ENCODE peak calls at places on chromosomes 2 and 18, in four cellular contexts. X is stomach, Z is breast epithelium, G is H1. J is an unnamed sample. For H3K4me1, the result is how much of the 10 kb centered on the place peaks cover.

GRCh38 chr2:239548491-239548890 is 147.7 kb upstream of the HDAC4 start:
- DNase-seq in G (no peak), Z (no peak), X (no peak), J (no peak)

GRCh38 chr2:167827352-167828097 is 419.9 kb downstream of the STK39 start:
- DNase-seq in Z (no peak), G (no peak), X (no peak), J (no peak)

GRCh38 chr18:3119401-3120323 is 100.1 kb downstream of the MYOM1 start:
- DNase-seq in X (no peak), Z (no peak), G (no peak), J (no peak)

GRCh38 chr2:241636182-241636982 is 576 bp downstream of the THAP4 start:
- DNase-seq in Z (no peak), G (no peak), X (peak), J (no peak)

GRCh38 chr2:225137971-225138370 is 95.7 kb upstream of the DOCK10 start:
- DNase-seq in X (no peak), G (no peak), Z (no peak), J (no peak)

GRCh38 chr18:11260963-11261441 is 111.6 kb upstream of the PIEZO2 start:
- DNase-seq in Z (no peak), G (peak), X (no peak), J (no peak)

GRCh38 chr2:62340981-62341624 is 145.2 kb downstream of the B3GNT2 start:
- DNase-seq in Z (no peak), X (peak), G (no peak), J (no peak)

GRCh38 chr2:17981936-17982335 is 103.5 kb downstream of the KCNS3 start:
- DNase-seq in G (no peak), Z (no peak), X (no peak), J (no peak)

GRCh38 chr2:84395819-84396218 is 63.3 kb downstream of the SUCLG1 start:
- DNase-seq in X (no peak), G (no peak), Z (no peak), J (no peak)

GRCh38 chr2:64243081-64244048 is 99.1 kb upstream of the PELI1 start:
- DNase-seq in G (no peak), X (no peak), Z (no peak), J (no peak)

GRCh38 chr18:59954746-59955145 is 55.0 kb downstream of the PMAIP1 start:
- DNase-seq in X (no peak), G (no peak), Z (no peak), J (no peak)

GRCh38 chr2:9547272-9547991 is 8.2 kb downstream of the ADAM17 start:
- DNase-seq in G (no peak), Z (no peak), X (no peak), J (no peak)

GRCh38 chr2:170073288-170073687 is 104.7 kb upstream of the MYO3B start:
- DNase-seq in Z (no peak), G (no peak), X (peak), J (peak)

GRCh38 chr2:169916623-169917022 is 89.4 kb downstream of the UBR3 start:
- DNase-seq in Z (no peak), G (no peak), X (no peak), J (no peak)

GRCh38 chr2:222572761-222573174 is 83.1 kb downstream of the FARSB start:
- DNase-seq in X (no peak), Z (no peak), G (no peak), J (peak)

GRCh38 chr2:236168110-236169067 is at the start of gene GBX2:
- DNase-seq in X (no peak), G (no peak), Z (no peak), J (no peak)

GRCh38 chr2:179355881-179356280 is 91.2 kb upstream of the SESTD1 start:
- DNase-seq in X (no peak), G (no peak), Z (no peak), J (no peak)

GRCh38 chr2:44844651-44845270 is 96.7 kb upstream of the SIX3 start:
- DNase-seq in X (no peak), G (no peak), Z (no peak), J (no peak)

GRCh38 chr2:54988612-54989011 is 61.6 kb downstream of the RTN4 start:
- DNase-seq in X (no peak), G (no peak), Z (no peak), J (no peak)

GRCh38 chr2:88190808-88191721 is 20.9 kb downstream of the THNSL2 start:
- DNase-seq in Z (no peak), X (no peak), G (no peak), J (no peak)

GRCh38 chr18:29501952-29502351 is 1325.0 kb upstream of the CDH2 start:
- DNase-seq in Z (no peak), G (no peak), X (no peak), J (no peak)

GRCh38 chr2:131493199-131494018 is 1.2 kb upstream of the MZT2A start:
- DNase-seq in Z (no peak), X (no peak), G (no peak), J (no peak)

DNA sequence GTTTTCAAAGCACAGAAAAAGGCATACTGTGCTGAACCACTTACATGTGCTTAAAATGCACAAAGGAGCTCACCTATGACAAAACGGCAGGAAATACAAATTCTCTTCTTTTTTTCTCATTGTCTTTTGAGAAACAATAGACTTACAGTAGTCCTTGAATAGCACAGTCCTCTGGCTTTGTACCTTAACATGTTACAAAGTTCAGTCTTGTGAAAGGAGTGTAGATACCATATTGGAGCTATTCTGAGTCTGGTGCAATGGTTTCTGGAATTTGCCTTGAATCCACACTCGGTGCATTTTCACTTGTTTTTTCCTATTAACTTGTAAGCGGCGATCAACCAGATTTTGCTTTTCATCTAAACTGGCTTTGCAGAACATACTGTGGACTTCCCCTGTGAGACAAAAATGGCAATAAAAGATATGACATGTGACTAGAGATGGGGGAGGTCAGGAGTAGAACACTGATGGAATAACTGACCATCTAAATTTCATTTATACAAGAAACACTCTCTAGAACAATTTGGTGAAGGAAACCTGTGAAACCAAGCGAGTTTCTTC is 109.7 kb downstream of the METTL8 start:
- DNase-seq in Z (no peak), X (no peak), G (no peak), J (no peak)
- H3K4me1 ChIP-seq in Z (under half), X (under half), G (under half), J (under half)

DNA sequence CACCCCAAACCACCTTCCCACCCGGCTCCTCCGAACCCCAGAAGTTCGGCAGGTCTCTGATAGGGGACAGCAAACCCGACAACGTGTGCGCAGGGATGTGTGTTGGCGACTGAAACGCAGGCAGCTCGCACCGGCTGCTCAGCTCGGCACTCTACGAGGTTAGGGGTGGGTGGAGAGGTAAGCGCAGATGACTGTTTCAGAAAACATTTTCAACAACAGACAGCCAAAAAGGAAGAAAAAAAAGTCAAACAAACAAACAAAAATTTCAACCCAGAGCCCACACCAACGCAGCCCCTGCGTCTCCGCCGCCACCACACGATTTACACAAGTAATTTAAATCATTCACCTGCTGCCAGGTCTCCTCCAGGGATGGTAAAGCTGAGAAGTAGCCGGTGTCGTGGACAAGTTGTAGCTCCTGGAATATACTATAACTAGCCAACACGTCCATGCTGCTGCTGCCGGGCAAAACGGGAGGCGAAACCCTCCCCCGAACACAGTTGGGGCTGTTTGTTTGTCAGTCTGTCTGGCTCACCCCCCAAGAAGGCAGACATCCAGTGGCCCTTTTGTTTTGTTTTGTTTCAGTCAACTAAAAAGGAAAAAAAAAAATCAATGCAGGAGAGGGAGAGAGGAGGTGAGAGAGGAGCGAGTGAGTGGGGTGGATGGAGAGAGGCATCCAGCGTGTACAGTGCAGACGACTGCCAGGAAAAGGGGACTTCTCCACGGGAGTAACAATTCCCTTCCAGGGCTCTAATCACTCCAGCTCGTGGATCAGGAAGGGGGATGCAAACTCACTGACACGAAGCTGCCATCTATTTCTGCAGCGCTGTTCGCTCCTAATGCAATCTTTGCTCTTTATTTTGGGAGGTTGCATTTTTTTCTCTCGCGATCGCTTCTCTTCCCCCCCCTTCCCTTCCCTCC is at the start of gene KLF7:
- DNase-seq in G (no peak), X (peak), Z (peak), J (peak)
- TF ChIP-seq POLR2AphosphoS5 in G (peak), X (peak), Z (peak), J (no peak)

GRCh38 chr2:158921599-158922408 is 46.6 kb upstream of the TANC1 start:
- DNase-seq in X (no peak), Z (no peak), G (no peak), J (no peak)

GRCh38 chr2:158923641-158924040 is 44.8 kb upstream of the TANC1 start:
- DNase-seq in Z (no peak), X (no peak), G (no peak), J (no peak)

GRCh38 chr2:158926478-158926948 is 41.9 kb upstream of the TANC1 start:
- DNase-seq in X (no peak), Z (no peak), G (no peak), J (no peak)

GRCh38 chr2:158923180-158923594 is 45.3 kb upstream of the TANC1 start:
- DNase-seq in Z (no peak), G (no peak), X (no peak), J (no peak)

GRCh38 chr2:158922610-158923009 is 45.8 kb upstream of the TANC1 start:
- DNase-seq in G (no peak), Z (no peak), X (no peak), J (no peak)
- H3K4me1 ChIP-seq in G (under half), Z (under half), X (under half), J (under half)

DNA sequence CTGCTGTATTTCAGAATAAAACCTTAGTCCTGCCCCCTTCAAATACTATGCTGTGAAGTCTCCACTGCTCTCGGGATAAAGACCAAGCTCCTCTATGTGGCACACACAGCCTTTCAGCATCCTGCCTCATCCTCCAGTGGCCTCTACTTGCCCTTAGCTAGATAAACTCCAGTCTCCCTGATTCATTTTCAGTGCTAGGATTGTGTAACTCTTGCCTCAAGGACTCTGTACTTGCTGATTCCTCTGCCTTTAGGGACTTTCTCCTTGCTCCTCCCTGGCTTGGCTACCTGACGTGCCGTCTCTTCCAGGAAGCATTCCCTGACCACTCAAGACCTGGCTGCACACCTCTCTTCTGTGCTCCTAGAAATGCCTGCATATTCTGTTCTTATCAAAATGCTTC is 416.7 kb downstream of the MTX2 start:
- DNase-seq in X (no peak), Z (no peak), G (no peak), J (no peak)
- TF ChIP-seq POLR2AphosphoS5 in X (no peak), Z (no peak), G (no peak), J (no peak)